ENCODE peak calls at places on chromosomes 5 and 9, in six cellular contexts. O, I, Y, Q, S and A are unnamed samples.

GRCh38 chr5:116058346-116058936 is 26.2 kb downstream of the ARL14EPL start:
- DNase-seq in O (no peak), I (no peak), Y (no peak), Q (no peak), S (no peak), A (no peak)

GRCh38 chr5:107558951-107559350 is 111.8 kb downstream of the EFNA5 start:
- DNase-seq in O (no peak), I (no peak), Y (no peak), Q (no peak), S (no peak), A (peak)

GRCh38 chr9:127144670-127145458 is 22.4 kb upstream of the ANGPTL2 start:
- DNase-seq in O (no peak), I (no peak), Y (peak), Q (peak), S (no peak), A (no peak)

GRCh38 chr5:14147210-14147609 is 4.1 kb downstream of the TRIO start:
- DNase-seq in O (no peak), I (no peak), Y (peak), Q (no peak), S (no peak), A (no peak)

GRCh38 chr5:65577141-65577540 is 14.0 kb downstream of the PPWD1 start:
- DNase-seq in O (no peak), I (no peak), Y (no peak), Q (no peak), S (no peak), A (no peak)

GRCh38 chr9:133839822-133840329 is 101.7 kb upstream of the SARDH start:
- DNase-seq in O (no peak), I (peak), Y (no peak), Q (peak), S (peak), A (peak)

GRCh38 chr9:89370593-89370992 is 52.3 kb downstream of the SECISBP2 start:
- DNase-seq in O (no peak), I (no peak), Y (no peak), Q (no peak), S (no peak), A (no peak)

GRCh38 chr5:151096001-151096373 is 15.2 kb upstream of the TNIP1 start:
- DNase-seq in O (no peak), I (no peak), Y (no peak), Q (no peak), S (no peak), A (no peak)

GRCh38 chr9:76699966-76700365 is 64.3 kb upstream of the PCA3 start:
- DNase-seq in O (no peak), I (no peak), Y (no peak), Q (no peak), S (peak), A (no peak)

GRCh38 chr5:81207009-81207408 is 26.1 kb upstream of the CKMT2 start:
- DNase-seq in O (peak), I (no peak), Y (no peak), Q (peak), S (no peak), A (peak)

GRCh38 chr9:136829412-136829811 is 12.9 kb upstream of the AJM1 start:
- DNase-seq in O (no peak), I (no peak), Y (no peak), Q (no peak), S (no peak), A (peak)

GRCh38 chr5:180467028-180467427 is 27.2 kb upstream of the CNOT6 start:
- DNase-seq in O (peak), I (no peak), Y (no peak), Q (no peak), S (no peak), A (no peak)

GRCh38 chr5:1502046-1502736 is 21.6 kb downstream of the LPCAT1 start:
- DNase-seq in O (no peak), I (no peak), Y (no peak), Q (peak), S (no peak), A (no peak)

GRCh38 chr5:96626956-96627355 is 35.2 kb upstream of the CAST start:
- DNase-seq in O (no peak), I (peak), Y (no peak), Q (no peak), S (no peak), A (no peak)

GRCh38 chr9:69758001-69758730 is 1.6 kb downstream of the PTAR1 start:
- DNase-seq in O (no peak), I (no peak), Y (no peak), Q (no peak), S (no peak), A (no peak)

GRCh38 chr9:91714020-91714721 is 235.9 kb downstream of the ROR2 start:
- DNase-seq in O (no peak), I (no peak), Y (peak), Q (peak), S (peak), A (peak)

GRCh38 chr5:171386006-171386671 is 1.5 kb upstream of the NPM1 start:
- DNase-seq in O (no peak), I (no peak), Y (no peak), Q (no peak), S (no peak), A (no peak)

GRCh38 chr5:149157330-149157729 is 16.0 kb downstream of the ABLIM3 start:
- DNase-seq in O (no peak), I (no peak), Y (no peak), Q (peak), S (no peak), A (no peak)

GRCh38 chr5:149153193-149153750 is 12.0 kb downstream of the ABLIM3 start:
- DNase-seq in O (no peak), I (no peak), Y (no peak), Q (no peak), S (no peak), A (no peak)

GRCh38 chr5:149153751-149154610 is 12.7 kb downstream of the ABLIM3 start:
- DNase-seq in O (no peak), I (peak), Y (no peak), Q (peak), S (no peak), A (no peak)

GRCh38 chr5:149154629-149155028 is 13.3 kb downstream of the ABLIM3 start:
- DNase-seq in O (no peak), I (no peak), Y (no peak), Q (no peak), S (no peak), A (no peak)

DNA sequence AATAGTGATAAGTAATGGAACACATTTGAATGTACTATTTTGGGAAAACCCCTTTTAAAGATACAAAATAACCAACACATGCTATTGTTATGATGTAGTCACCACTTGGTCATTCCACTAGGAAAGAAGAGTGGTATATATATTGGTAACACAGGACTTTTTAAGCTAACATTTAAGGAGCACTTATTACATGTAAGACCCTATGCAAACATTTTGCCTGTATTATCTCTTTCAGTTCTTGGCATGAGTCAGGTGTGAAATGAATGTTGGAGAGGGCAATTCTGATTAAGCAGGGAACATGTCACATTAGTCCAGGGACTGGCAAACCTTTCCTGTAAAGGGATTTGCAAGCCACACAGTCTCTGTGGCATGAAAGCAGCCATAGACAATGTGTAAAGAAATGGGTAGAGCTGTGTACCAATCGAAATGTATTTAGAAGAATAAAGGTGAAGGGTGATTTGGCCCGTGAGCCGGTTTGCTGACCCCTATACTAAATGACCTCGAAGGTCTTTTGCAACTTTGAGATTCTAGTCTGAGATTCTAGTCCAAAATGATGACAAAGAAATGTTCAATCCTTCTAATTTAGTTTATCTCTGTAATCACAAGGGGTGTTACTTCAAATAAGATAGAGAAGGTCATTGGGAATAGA is 15.3 kb downstream of the ABLIM3 start:
- DNase-seq in O (no peak), I (no peak), Y (no peak), Q (no peak), S (no peak), A (no peak)
- TF ChIP-seq JUN in O (no peak), I (no peak), Y (no peak), Q (no peak), S (no peak), A (no peak)

GRCh38 chr9:138077126-138077525 is 199.5 kb downstream of the CACNA1B start:
- DNase-seq in O (no peak), I (no peak), Y (peak), Q (no peak), S (no peak), A (no peak)
- TF ChIP-seq JUN in O (no peak), I (no peak), Y (no peak), Q (no peak), S (no peak), A (no peak)

GRCh38 chr9:108094676-108094993 is 605.1 kb upstream of the KLF4 start:
- DNase-seq in O (peak), I (no peak), Y (no peak), Q (no peak), S (no peak), A (no peak)
- TF ChIP-seq JUN in O (no peak), I (no peak), Y (no peak), Q (no peak), S (no peak), A (no peak)

GRCh38 chr9:113509463-113509862 is 45.9 kb downstream of the RGS3 start:
- DNase-seq in O (no peak), I (no peak), Y (no peak), Q (no peak), S (peak), A (no peak)
- TF ChIP-seq JUN in O (no peak), I (no peak), Y (no peak), Q (no peak), S (no peak), A (no peak)

GRCh38 chr5:112208699-112209615 is 210.1 kb downstream of the EPB41L4A start:
- DNase-seq in O (no peak), I (no peak), Y (no peak), Q (no peak), S (no peak), A (no peak)
- TF ChIP-seq JUN in O (no peak), I (no peak), Y (no peak), Q (no peak), S (no peak), A (no peak)